ENCODE peak calls at places on chromosomes 13 and 19, in eight cellular contexts. M is stimulated activated CD8-positive, alpha-beta memory T cell treated with anti-CD3 and anti-CD28 coated beads, Interleukin-12 subunit alpha, Interleukin-12 subunit beta, amount 100 ng/mL, for 4 hours; U is fibroblast of mammary gland; N is A549; A is islet precursor cell; Y is T-helper 2 cell treated with Interferon-gamma antibody and Interleukin-4, amounts not matched to agents 5 μg/mL and 100 μg/mL, for 36 hours; X is HS-5; D is NCI-H1105. O is an unnamed sample.

GRCh38 chr19:47890865-47891621 is 4.9 kb upstream of the SULT2A1 start:
- DNase-seq in M (no peak), U (no peak), N (no peak), A (no peak), Y (no peak), X (no peak), D (no peak), O (no peak)

GRCh38 chr19:7605490-7606222 is 10.0 kb downstream of the CAMSAP3 start:
- DNase-seq in M (no peak), U (peak), N (peak), A (peak), Y (no peak), X (no peak), D (no peak), O (no peak)

GRCh38 chr19:34364830-34365462 is at the start of gene GPI:
- DNase-seq in M (peak), U (peak), N (peak), A (peak), Y (peak), X (no peak), D (peak), O (no peak)

GRCh38 chr19:8240274-8241229 is 31.4 kb downstream of the CERS4 start:
- DNase-seq in M (peak), U (peak), N (peak), A (peak), Y (peak), X (peak), D (peak), O (peak)

GRCh38 chr13:99658266-99658991 is 157.2 kb downstream of the TM9SF2 start:
- DNase-seq in M (peak), U (peak), N (peak), A (peak), Y (peak), X (peak), D (no peak), O (peak)

GRCh38 chr13:28707629-28708427 is 10.9 kb downstream of the SLC46A3 start:
- DNase-seq in M (no peak), U (peak), N (no peak), A (no peak), Y (peak), X (no peak), D (no peak), O (no peak)

GRCh38 chr13:48437381-48437780 is 24.5 kb upstream of the LPAR6 start:
- DNase-seq in M (no peak), U (peak), N (no peak), A (no peak), Y (no peak), X (no peak), D (no peak), O (peak)

GRCh38 chr19:39080431-39080830 is 3.7 kb upstream of the ACP7 start:
- DNase-seq in M (no peak), U (no peak), N (no peak), A (no peak), Y (no peak), X (no peak), D (no peak), O (no peak)

GRCh38 chr13:114101325-114101821 is 31.1 kb downstream of the RASA3 start:
- DNase-seq in M (no peak), U (no peak), N (no peak), A (peak), Y (no peak), X (no peak), D (no peak), O (no peak)

GRCh38 chr19:19274146-19274545 is 1.0 kb upstream of the TM6SF2 start:
- DNase-seq in M (no peak), U (no peak), N (no peak), A (peak), Y (no peak), X (no peak), D (no peak), O (no peak)

GRCh38 chr19:37304190-37304883 is 66.6 kb upstream of the ZNF527 start:
- DNase-seq in M (no peak), U (no peak), N (no peak), A (peak), Y (no peak), X (no peak), D (no peak), O (no peak)

GRCh38 chr13:20016649-20017364 is 58.3 kb downstream of the ZMYM2 start:
- DNase-seq in M (no peak), U (no peak), N (no peak), A (no peak), Y (no peak), X (no peak), D (no peak), O (no peak)

GRCh38 chr19:38056646-38057045 is 149.6 kb downstream of the SIPA1L3 start:
- DNase-seq in M (no peak), U (no peak), N (no peak), A (no peak), Y (no peak), X (no peak), D (no peak), O (no peak)

GRCh38 chr13:62033932-62034331 is 618.3 kb upstream of the PCDH20 start:
- DNase-seq in M (no peak), U (no peak), N (no peak), A (no peak), Y (no peak), X (no peak), D (no peak), O (no peak)

GRCh38 chr13:81990652-81991051 is 1649.7 kb upstream of the SPRY2 start:
- DNase-seq in M (no peak), U (no peak), N (no peak), A (peak), Y (no peak), X (no peak), D (no peak), O (no peak)

GRCh38 chr19:1888385-1888784 is 3.1 kb upstream of the ABHD17A start:
- DNase-seq in M (no peak), U (no peak), N (no peak), A (no peak), Y (no peak), X (no peak), D (no peak), O (no peak)

GRCh38 chr19:38152461-38153379 is 71.3 kb downstream of the DPF1 start:
- DNase-seq in M (no peak), U (no peak), N (no peak), A (no peak), Y (no peak), X (no peak), D (no peak), O (peak)

GRCh38 chr19:46913852-46914430 is 53.1 kb downstream of the ARHGAP35 start:
- DNase-seq in M (no peak), U (peak), N (peak), A (no peak), Y (no peak), X (no peak), D (no peak), O (no peak)

GRCh38 chr13:78659450-78660110 is 625 bp upstream of the OBI1 start:
- DNase-seq in M (no peak), U (peak), N (no peak), A (no peak), Y (no peak), X (no peak), D (no peak), O (no peak)

GRCh38 chr19:1482361-1483066 is 3.5 kb upstream of the C19orf25 start:
- DNase-seq in M (no peak), U (no peak), N (no peak), A (no peak), Y (no peak), X (no peak), D (no peak), O (no peak)

GRCh38 chr19:50269653-50270052 is 59.5 kb downstream of the KCNC3 start:
- DNase-seq in M (no peak), U (no peak), N (no peak), A (no peak), Y (no peak), X (no peak), D (no peak), O (no peak)

GRCh38 chr13:58977085-58977484 is 1186.6 kb downstream of the DIAPH3 start:
- DNase-seq in M (no peak), U (no peak), N (no peak), A (no peak), Y (no peak), X (no peak), D (no peak), O (no peak)

GRCh38 chr19:33758541-33759013 is 38.1 kb upstream of the KCTD15 start:
- DNase-seq in M (no peak), U (no peak), N (peak), A (no peak), Y (no peak), X (no peak), D (no peak), O (no peak)

GRCh38 chr13:57633950-57634828 is 2.6 kb downstream of the PCDH17 start:
- DNase-seq in M (no peak), U (no peak), N (no peak), A (peak), Y (no peak), X (no peak), D (no peak), O (no peak)

GRCh38 chr13:61128850-61129645 is 286.6 kb downstream of the PCDH20 start:
- DNase-seq in M (no peak), U (no peak), N (no peak), A (peak), Y (no peak), X (no peak), D (peak), O (peak)

GRCh38 chr13:28466151-28466550 is 28.8 kb downstream of the FLT1 start:
- DNase-seq in M (no peak), U (no peak), N (no peak), A (no peak), Y (no peak), X (no peak), D (no peak), O (no peak)

GRCh38 chr13:23868521-23868920 is 20.7 kb downstream of the MIPEP start:
- DNase-seq in M (no peak), U (peak), N (peak), A (no peak), Y (no peak), X (peak), D (no peak), O (no peak)